ENCODE peak calls at places on chromosomes 12 and 14, in nine cellular contexts. X, V, D, T, W, L, K, A and Z are unnamed samples.

GRCh38 chr14:69355155-69355954 is 42.7 kb downstream of the ERH start:
- DNase-seq in X (no peak), V (no peak), D (no peak), T (no peak), W (no peak), L (no peak), K (no peak), A (no peak), Z (no peak)

GRCh38 chr12:62860501-62861156 is 74.3 kb downstream of the PPM1H start:
- DNase-seq in X (no peak), V (no peak), D (no peak), T (no peak), W (no peak), L (no peak), K (no peak), A (no peak), Z (no peak)

GRCh38 chr14:79411403-79412174 is 799.7 kb downstream of the DIO2 start:
- DNase-seq in X (no peak), V (no peak), D (peak), T (no peak), W (peak), L (no peak), K (no peak), A (no peak), Z (no peak)

GRCh38 chr12:104524026-104524425 is 67.3 kb downstream of the CHST11 start:
- DNase-seq in X (no peak), V (no peak), D (peak), T (no peak), W (no peak), L (no peak), K (no peak), A (no peak), Z (no peak)

GRCh38 chr12:81170072-81170471 is 92.2 kb downstream of the ACSS3 start:
- DNase-seq in X (no peak), V (no peak), D (no peak), T (no peak), W (peak), L (no peak), K (no peak), A (no peak), Z (no peak)

GRCh38 chr12:32248594-32249140 is 142.0 kb downstream of the BICD1 start:
- DNase-seq in X (peak), V (no peak), D (no peak), T (no peak), W (peak), L (no peak), K (no peak), A (no peak), Z (no peak)

GRCh38 chr14:91227183-91227628 is 17.3 kb downstream of the GPR68 start:
- DNase-seq in X (no peak), V (no peak), D (no peak), T (peak), W (no peak), L (no peak), K (no peak), A (no peak), Z (no peak)

GRCh38 chr14:58923751-58924405 is 264.6 kb upstream of the DAAM1 start:
- DNase-seq in X (no peak), V (no peak), D (no peak), T (no peak), W (no peak), L (no peak), K (no peak), A (no peak), Z (no peak)

GRCh38 chr12:116160196-116160595 is 117.3 kb downstream of the MED13L start:
- DNase-seq in X (no peak), V (no peak), D (no peak), T (no peak), W (peak), L (no peak), K (no peak), A (no peak), Z (no peak)

GRCh38 chr14:21102472-21103164 is 1.8 kb downstream of the TMEM253 start:
- DNase-seq in X (no peak), V (no peak), D (no peak), T (no peak), W (no peak), L (no peak), K (no peak), A (no peak), Z (no peak)

GRCh38 chr14:24952851-24953666 is 96.9 kb downstream of the STXBP6 start:
- DNase-seq in X (no peak), V (no peak), D (peak), T (no peak), W (peak), L (no peak), K (peak), A (no peak), Z (no peak)

GRCh38 chr14:54809767-54810166 is 92.9 kb downstream of the GCH1 start:
- DNase-seq in X (no peak), V (no peak), D (no peak), T (peak), W (no peak), L (no peak), K (no peak), A (no peak), Z (no peak)

GRCh38 chr12:1939316-1939715 is 20.9 kb upstream of the CACNA2D4 start:
- DNase-seq in X (no peak), V (no peak), D (no peak), T (no peak), W (no peak), L (no peak), K (no peak), A (no peak), Z (no peak)

GRCh38 chr14:60648169-60648933 is 926 bp downstream of the SIX1 start:
- DNase-seq in X (no peak), V (no peak), D (peak), T (peak), W (peak), L (peak), K (no peak), A (no peak), Z (no peak)

GRCh38 chr12:107092669-107093546 is 441 bp downstream of the CRY1 start:
- DNase-seq in X (peak), V (peak), D (peak), T (peak), W (peak), L (peak), K (peak), A (no peak), Z (no peak)

GRCh38 chr14:55097894-55098560 is 31.0 kb upstream of the LGALS3 start:
- DNase-seq in X (no peak), V (peak), D (peak), T (peak), W (no peak), L (peak), K (no peak), A (no peak), Z (no peak)

GRCh38 chr12:127485528-127485927 is 781.4 kb upstream of the TMEM132C start:
- DNase-seq in X (no peak), V (peak), D (peak), T (peak), W (peak), L (no peak), K (no peak), A (peak), Z (peak)

GRCh38 chr14:93317836-93318807 is 14.7 kb downstream of the BTBD7 start:
- DNase-seq in X (no peak), V (no peak), D (peak), T (no peak), W (peak), L (no peak), K (no peak), A (no peak), Z (no peak)

GRCh38 chr12:131095826-131096680 is 142.3 kb downstream of the ADGRD1 start:
- DNase-seq in X (no peak), V (no peak), D (no peak), T (peak), W (no peak), L (peak), K (no peak), A (no peak), Z (no peak)

GRCh38 chr12:80320121-80320678 is 123.8 kb upstream of the PTPRQ start:
- DNase-seq in X (no peak), V (no peak), D (no peak), T (no peak), W (no peak), L (no peak), K (no peak), A (no peak), Z (no peak)

GRCh38 chr14:94029250-94029649 is 3.1 kb downstream of the OTUB2 start:
- DNase-seq in X (no peak), V (no peak), D (no peak), T (no peak), W (no peak), L (no peak), K (no peak), A (no peak), Z (no peak)

GRCh38 chr12:121060149-121061001 is 21.3 kb upstream of the OASL start:
- DNase-seq in X (no peak), V (peak), D (peak), T (peak), W (peak), L (no peak), K (peak), A (no peak), Z (no peak)

GRCh38 chr14:94844593-94844992 is 74.7 kb upstream of the GSC start:
- DNase-seq in X (no peak), V (no peak), D (no peak), T (no peak), W (no peak), L (no peak), K (no peak), A (no peak), Z (no peak)

GRCh38 chr14:51283402-51283825 is 43.4 kb downstream of the TMX1 start:
- DNase-seq in X (peak), V (no peak), D (peak), T (no peak), W (peak), L (no peak), K (no peak), A (peak), Z (peak)

GRCh38 chr14:90019824-90020523 is 41.8 kb upstream of the KCNK13 start:
- DNase-seq in X (no peak), V (no peak), D (peak), T (no peak), W (peak), L (no peak), K (peak), A (no peak), Z (no peak)

GRCh38 chr12:56189918-56190694 is 823 bp upstream of the SMARCC2 start:
- DNase-seq in X (peak), V (peak), D (peak), T (peak), W (peak), L (peak), K (peak), A (no peak), Z (peak)

GRCh38 chr14:99792551-99793212 is 531 bp upstream of the EML1 start:
- DNase-seq in X (no peak), V (no peak), D (no peak), T (peak), W (peak), L (no peak), K (peak), A (no peak), Z (no peak)

GRCh38 chr12:76719171-76719631 is 44.7 kb upstream of the ZDHHC17 start:
- DNase-seq in X (no peak), V (no peak), D (no peak), T (no peak), W (peak), L (no peak), K (peak), A (no peak), Z (no peak)

GRCh38 chr12:49808686-49809368 is 19.4 kb downstream of the NCKAP5L start:
- DNase-seq in X (no peak), V (no peak), D (no peak), T (no peak), W (no peak), L (peak), K (peak), A (no peak), Z (no peak)

GRCh38 chr14:91112172-91112571 is 1.7 kb upstream of the DGLUCY start:
- DNase-seq in X (peak), V (no peak), D (no peak), T (no peak), W (no peak), L (no peak), K (no peak), A (no peak), Z (no peak)

GRCh38 chr14:34301107-34301734 is 160.8 kb downstream of the SPTSSA start:
- DNase-seq in X (peak), V (no peak), D (peak), T (no peak), W (peak), L (no peak), K (no peak), A (no peak), Z (no peak)

GRCh38 chr14:79965896-79966295 is 245.4 kb downstream of the DIO2 start:
- DNase-seq in X (no peak), V (no peak), D (no peak), T (no peak), W (peak), L (no peak), K (no peak), A (no peak), Z (peak)

GRCh38 chr14:71206123-71206522 is 298.9 kb downstream of the PCNX1 start:
- DNase-seq in X (no peak), V (no peak), D (peak), T (no peak), W (no peak), L (no peak), K (no peak), A (no peak), Z (no peak)

GRCh38 chr12:75735853-75736252 is 224.4 kb upstream of the KRR1 start:
- DNase-seq in X (no peak), V (no peak), D (no peak), T (no peak), W (no peak), L (no peak), K (no peak), A (no peak), Z (no peak)